ENCODE peak calls at places on chromosomes 3 and 15, in six cellular contexts. M is GM12865, V is right lobe of liver, H is cardiac fibroblast, Y is bronchial epithelial cell, J is H1. X is an unnamed sample.
A peak's percentile ranks its signal among the peaks of the same experiment; 100 is the strongest.

GRCh38 chr3:101810023-101810415 is 31.0 kb downstream of the NXPE3 start:
- DNase-seq in Y (no peak), M (no peak), H (no peak), V (no peak), J (no peak), X (no peak)

GRCh38 chr3:67018789-67019525 is 20.9 kb downstream of the KBTBD8 start:
- DNase-seq in M (no peak), J (no peak), Y (peak; percentile 2), H (peak; percentile 11), V (no peak), X (no peak)

GRCh38 chr3:40504636-40505430 is 1.0 kb upstream of the ZNF620 start:
- DNase-seq in J (no peak), Y (peak; percentile 99), H (peak; percentile 97), V (no peak), M (no peak), X (peak; percentile 95)

GRCh38 chr15:73249499-73249898 is 119.3 kb downstream of the HCN4 start:
- DNase-seq in V (no peak), M (no peak), Y (no peak), H (no peak), J (no peak), X (no peak)

GRCh38 chr15:43789409-43789808 is 2.7 kb upstream of the SERF2 start:
- DNase-seq in J (no peak), V (no peak), Y (no peak), H (no peak), M (no peak), X (no peak)

GRCh38 chr3:4820296-4821121 is 158.7 kb upstream of the BHLHE40 start:
- DNase-seq in J (no peak), H (no peak), Y (no peak), M (no peak), V (no peak), X (no peak)

GRCh38 chr3:126373146-126373613 is 16.0 kb upstream of the KLF15 start:
- DNase-seq in H (no peak), V (no peak), M (no peak), J (no peak), Y (no peak), X (no peak)

GRCh38 chr15:43776101-43776717 is 557 bp downstream of the ELL3 start:
- DNase-seq in J (no peak), M (peak; percentile 90), Y (peak; percentile 27), H (no peak), V (peak; percentile 58), X (no peak)

GRCh38 chr3:61250784-61251173 is 473 bp downstream of the FHIT start:
- DNase-seq in H (peak; percentile 2), J (no peak), V (peak; percentile 56), Y (peak; percentile 51), M (peak; percentile 68), X (no peak)

GRCh38 chr3:169367016-169367415 is 296.5 kb downstream of the MECOM start:
- DNase-seq in H (no peak), M (no peak), J (no peak), V (no peak), Y (no peak), X (no peak)

GRCh38 chr3:172965256-172965655 is 175.8 kb downstream of the SPATA16 start:
- DNase-seq in J (no peak), Y (no peak), V (no peak), M (no peak), H (peak; percentile 8), X (peak; percentile 15)

GRCh38 chr3:49006591-49007067 is 562 bp upstream of the WDR6 start:
- DNase-seq in H (peak; percentile 72), M (no peak), Y (no peak), V (no peak), J (no peak), X (no peak)

GRCh38 chr15:36591534-36592411 is 12.3 kb downstream of the CDIN1 start:
- DNase-seq in H (peak; percentile 45), Y (peak; percentile 41), J (no peak), M (no peak), V (no peak), X (no peak)

GRCh38 chr3:53680026-53680425 is 166.2 kb downstream of the CHDH start:
- DNase-seq in M (no peak), V (no peak), H (peak; percentile 26), J (no peak), Y (no peak), X (no peak)

GRCh38 chr15:69531302-69532027 is 78.8 kb downstream of the RPLP1 start:
- DNase-seq in H (no peak), M (no peak), Y (no peak), V (peak; percentile 27), J (no peak), X (no peak)

GRCh38 chr3:126982125-126982521 is 792 bp upstream of the PLXNA1 start:
- DNase-seq in M (peak; percentile 75), Y (peak; percentile 59), J (peak; percentile 23), H (no peak), V (no peak), X (no peak)

GRCh38 chr15:85545757-85546156 is 165.4 kb downstream of the AKAP13 start:
- DNase-seq in V (no peak), J (no peak), H (no peak), M (no peak), Y (no peak), X (no peak)

GRCh38 chr3:152842423-152842822 is 7.5 kb downstream of the P2RY1 start:
- DNase-seq in V (no peak), Y (no peak), J (no peak), H (no peak), M (no peak), X (no peak)

GRCh38 chr3:140455476-140455875 is 222.4 kb upstream of the TRIM42 start:
- DNase-seq in J (no peak), H (no peak), Y (no peak), M (no peak), V (no peak), X (no peak)

DNA sequence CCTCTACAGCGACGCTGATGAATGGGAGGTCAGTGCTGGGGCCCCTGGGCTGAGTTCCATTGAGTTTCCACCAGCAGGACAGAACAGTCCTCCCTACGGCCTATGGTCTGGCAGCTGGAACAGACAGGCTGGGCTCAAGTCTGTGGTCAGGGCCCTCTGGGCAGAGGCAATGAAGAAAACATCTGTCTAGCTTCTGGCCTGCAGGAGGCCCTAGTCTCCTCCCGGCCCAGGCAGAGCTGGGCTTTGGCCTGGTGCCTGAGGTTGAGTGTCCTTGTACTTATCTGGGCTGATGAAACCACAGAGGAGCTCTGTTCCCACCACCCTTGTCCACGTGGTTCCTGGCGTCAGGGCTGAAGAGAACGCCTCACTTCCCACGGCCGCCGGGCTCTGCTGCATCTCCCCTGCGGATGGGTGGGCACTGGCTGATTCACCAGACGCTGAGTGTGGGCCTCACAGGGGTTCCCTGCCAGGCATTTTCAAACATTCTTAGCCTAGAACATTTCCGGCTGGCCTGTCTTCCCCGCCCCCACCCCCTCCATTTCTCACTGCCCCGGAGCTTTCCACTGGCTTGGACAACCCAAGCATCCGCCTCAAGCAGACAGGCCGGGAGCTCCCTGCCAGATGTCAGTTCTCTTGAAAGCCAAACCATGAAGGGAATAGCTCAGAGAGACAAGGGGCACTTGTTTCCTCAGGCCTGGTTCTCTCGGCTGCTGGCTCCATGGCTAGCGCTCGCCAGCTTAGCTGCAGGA is 20.3 kb downstream of the PPCDC start:
- DNase-seq in H (peak; percentile 100), J (no peak), M (peak; percentile 97), Y (peak; percentile 55), V (peak; percentile 94), X (peak; percentile 98)
- H3K4me3 ChIP-seq in H (no peak overlapping the region), J (no peak overlapping the region), M (peak overlapping the region; percentile 57), Y (no peak overlapping the region), V (no peak overlapping the region), X (no peak overlapping the region)

GRCh38 chr15:79673416-79674123 is 223.2 kb downstream of the MTHFS start:
- DNase-seq in M (peak; percentile 76), J (no peak), V (no peak), Y (peak; percentile 21), H (peak; percentile 35), X (peak; percentile 27)
- TF ChIP-seq CTCF in M (no peak), J (no peak), V (no peak), Y (no peak), H (no peak), X (no peak)

DNA sequence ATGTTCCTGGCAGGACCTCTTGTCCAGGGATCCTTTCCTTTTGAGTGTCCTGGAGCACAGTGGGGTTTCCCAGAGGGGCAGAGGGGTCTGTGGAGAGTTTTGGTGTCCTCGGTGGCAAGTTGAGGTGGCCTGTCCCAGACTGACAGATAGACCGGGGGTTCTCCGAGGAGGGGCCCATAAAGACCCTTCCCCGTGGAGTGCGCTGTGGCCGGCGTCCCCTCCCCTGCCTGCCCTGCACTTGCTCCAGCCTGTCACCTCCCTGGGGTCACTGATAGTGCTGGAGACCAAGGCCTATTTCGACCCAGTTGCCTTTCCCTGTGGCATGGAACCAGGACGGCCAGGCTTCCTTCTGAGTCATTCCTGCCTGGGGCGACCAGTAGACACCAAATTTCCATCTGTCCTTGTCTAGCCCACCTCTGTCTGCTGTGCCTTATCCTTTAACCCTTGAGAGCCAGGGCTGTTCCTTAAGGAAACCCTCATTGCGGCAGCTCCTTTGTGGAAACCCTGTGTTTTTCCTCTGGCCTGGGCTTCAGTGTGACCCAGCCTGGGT is 2.9 kb downstream of the MUC4 start:
- DNase-seq in H (no peak), M (no peak), V (no peak), J (no peak), Y (no peak), X (no peak)
- H3K4me3 ChIP-seq in H (no peak overlapping the region), M (no peak overlapping the region), V (no peak overlapping the region), J (no peak overlapping the region), Y (no peak overlapping the region), X (no peak overlapping the region)

GRCh38 chr15:101252836-101253235 is 988 bp upstream of the CHSY1 start:
- DNase-seq in M (peak; percentile 34), J (no peak), Y (no peak), H (no peak), V (no peak), X (no peak)

GRCh38 chr15:101254157-101255065 is 2.6 kb upstream of the CHSY1 start:
- DNase-seq in J (no peak), V (no peak), H (no peak), Y (no peak), M (no peak), X (no peak)

GRCh38 chr15:101250931-101251829 is 668 bp downstream of the CHSY1 start:
- DNase-seq in J (no peak), M (peak; percentile 33), V (no peak), Y (no peak), H (no peak), X (no peak)

GRCh38 chr15:101250331-101250730 is 1.5 kb downstream of the CHSY1 start:
- DNase-seq in J (no peak), Y (peak; percentile 79), H (peak; percentile 83), M (no peak), V (no peak), X (peak; percentile 34)

DNA sequence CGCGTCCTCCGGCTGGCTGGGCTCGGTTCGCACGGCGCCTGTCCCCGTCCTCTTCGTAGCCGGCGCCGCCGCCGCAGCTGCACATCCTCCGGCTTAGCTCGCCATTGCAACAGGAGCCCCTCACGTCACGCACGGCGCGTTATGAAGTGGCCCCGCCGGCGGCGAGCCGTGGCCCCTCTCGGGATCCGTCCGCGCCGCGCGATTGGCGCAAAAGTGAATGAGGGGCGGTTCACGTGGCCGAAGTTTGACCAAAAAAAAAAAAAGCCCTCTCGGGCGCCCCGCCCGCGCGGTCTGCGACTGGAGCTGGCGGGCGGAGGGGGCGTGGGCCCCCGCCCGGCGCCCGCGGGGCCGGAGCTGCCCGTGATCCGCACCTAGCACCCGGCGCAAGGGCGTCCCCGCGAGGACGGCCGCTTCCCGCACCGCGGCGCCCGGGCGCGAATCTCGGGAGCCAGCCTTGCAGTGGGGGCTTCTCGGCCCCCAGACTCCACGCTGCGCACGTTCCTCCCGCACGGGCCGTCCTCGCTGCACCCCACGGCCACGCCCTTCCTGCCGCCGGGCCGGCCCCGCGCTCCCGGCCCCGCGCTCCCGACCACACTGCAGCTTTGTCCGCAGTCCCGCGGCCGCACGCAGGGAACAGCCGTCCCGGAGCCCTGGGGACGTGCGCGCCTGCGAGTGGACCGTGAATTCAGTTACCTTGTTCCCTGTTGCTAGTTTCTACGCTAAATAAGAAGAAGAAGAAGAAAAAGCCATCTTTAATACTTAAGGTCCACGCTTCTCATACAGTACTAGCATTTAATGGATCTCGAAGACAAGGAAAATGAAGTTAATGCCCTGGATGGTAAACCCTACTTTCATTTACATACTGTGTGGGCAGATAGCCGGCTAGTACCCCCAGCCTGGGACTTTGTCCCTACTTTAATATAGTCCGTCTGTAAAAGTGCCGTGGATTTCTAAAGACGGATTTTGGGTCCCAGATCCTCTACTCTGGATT is at the start of gene CHSY1:
- DNase-seq in V (peak; percentile 94), M (peak; percentile 94), J (no peak), Y (peak; percentile 74), H (peak; percentile 97), X (peak; percentile 58)
- TF ChIP-seq CTCF in V (no peak), M (peak; percentile 17), J (no peak), Y (peak; percentile 19), H (no peak), X (no peak)